ENCODE peak calls at places on chromosomes 16 and 17, in seven cellular contexts. A is cardiac muscle cell; E is tibial nerve; M is CD8-positive, alpha-beta T cell; I is body of pancreas; D is fibroblast of lung; N is adrenal gland. R is an unnamed sample.

GRCh38 chr16:50533317-50533716 is 14.9 kb upstream of the NKD1 start:
- DNase-seq in D (no peak), M (no peak), I (no peak), E (no peak), A (no peak), N (no peak), R (no peak)

GRCh38 chr16:965487-965886 is 5.3 kb downstream of the LMF1 start:
- DNase-seq in N (no peak), M (no peak), A (no peak), E (no peak), D (no peak), I (no peak), R (no peak)

GRCh38 chr17:76872221-76872873 is 4.1 kb downstream of the MGAT5B start:
- DNase-seq in A (peak), E (no peak), D (peak), N (no peak), M (no peak), I (no peak), R (peak)

GRCh38 chr16:3642397-3643094 is 11.9 kb upstream of the DNASE1 start:
- DNase-seq in M (no peak), D (no peak), A (peak), E (no peak), N (peak), I (peak), R (no peak)

GRCh38 chr17:78933959-78934568 is 8.9 kb upstream of the TIMP2 start:
- DNase-seq in I (peak), E (peak), M (no peak), N (peak), D (peak), A (peak), R (peak)

GRCh38 chr16:75593825-75594820 is 27.9 kb downstream of the GABARAPL2 start:
- DNase-seq in E (no peak), I (no peak), A (peak), N (peak), D (peak), M (no peak), R (no peak)

GRCh38 chr16:89026121-89026612 is 49.2 kb upstream of the CBFA2T3 start:
- DNase-seq in I (no peak), M (peak), N (no peak), A (no peak), D (peak), E (no peak), R (no peak)

GRCh38 chr16:89115216-89115949 is 21.7 kb downstream of the ACSF3 start:
- DNase-seq in I (peak), N (peak), A (peak), M (peak), E (peak), D (no peak), R (no peak)

GRCh38 chr16:29926675-29927522 is 873 bp upstream of the KCTD13 start:
- DNase-seq in A (no peak), N (peak), M (no peak), I (peak), D (peak), E (no peak), R (no peak)

GRCh38 chr17:31308372-31308905 is 5.4 kb downstream of the EVI2B start:
- DNase-seq in A (no peak), N (no peak), D (no peak), M (no peak), E (no peak), I (no peak), R (no peak)

GRCh38 chr17:48809182-48809581 is 7.8 kb downstream of the TTLL6 start:
- DNase-seq in N (no peak), I (peak), D (no peak), A (no peak), M (no peak), E (no peak), R (no peak)

GRCh38 chr17:38917259-38917658 is 8.2 kb upstream of the LASP1NB start:
- DNase-seq in A (no peak), I (no peak), D (no peak), M (no peak), E (no peak), N (no peak), R (no peak)
- H3K27ac ChIP-seq in A (peak), I (no peak), D (no peak), M (no peak), E (no peak), N (no peak), R (no peak)

GRCh38 chr16:20889625-20890275 is 10.4 kb downstream of the DCUN1D3 start:
- DNase-seq in M (no peak), E (no peak), D (no peak), I (no peak), A (no peak), N (no peak), R (no peak)
- H3K4me3 ChIP-seq in M (no peak), E (no peak), D (no peak), I (no peak), A (no peak), N (no peak), R (no peak)

GRCh38 chr16:73142995-73143394 is 95.1 kb upstream of the ZFHX3 start:
- DNase-seq in I (no peak), M (no peak), E (no peak), A (no peak), D (no peak), N (no peak), R (no peak)
- TF ChIP-seq CTCF in I (no peak), M (no peak), E (no peak), A (no peak), D (no peak), N (no peak), R (no peak)

GRCh38 chr17:3693829-3694231 is 2.1 kb downstream of the P2RX5 start:
- DNase-seq in N (no peak), M (peak), A (no peak), I (no peak), D (no peak), E (no peak), R (no peak)
- H3K27ac ChIP-seq in N (no peak), M (no peak), A (no peak), I (no peak), D (no peak), E (no peak), R (no peak)

DNA sequence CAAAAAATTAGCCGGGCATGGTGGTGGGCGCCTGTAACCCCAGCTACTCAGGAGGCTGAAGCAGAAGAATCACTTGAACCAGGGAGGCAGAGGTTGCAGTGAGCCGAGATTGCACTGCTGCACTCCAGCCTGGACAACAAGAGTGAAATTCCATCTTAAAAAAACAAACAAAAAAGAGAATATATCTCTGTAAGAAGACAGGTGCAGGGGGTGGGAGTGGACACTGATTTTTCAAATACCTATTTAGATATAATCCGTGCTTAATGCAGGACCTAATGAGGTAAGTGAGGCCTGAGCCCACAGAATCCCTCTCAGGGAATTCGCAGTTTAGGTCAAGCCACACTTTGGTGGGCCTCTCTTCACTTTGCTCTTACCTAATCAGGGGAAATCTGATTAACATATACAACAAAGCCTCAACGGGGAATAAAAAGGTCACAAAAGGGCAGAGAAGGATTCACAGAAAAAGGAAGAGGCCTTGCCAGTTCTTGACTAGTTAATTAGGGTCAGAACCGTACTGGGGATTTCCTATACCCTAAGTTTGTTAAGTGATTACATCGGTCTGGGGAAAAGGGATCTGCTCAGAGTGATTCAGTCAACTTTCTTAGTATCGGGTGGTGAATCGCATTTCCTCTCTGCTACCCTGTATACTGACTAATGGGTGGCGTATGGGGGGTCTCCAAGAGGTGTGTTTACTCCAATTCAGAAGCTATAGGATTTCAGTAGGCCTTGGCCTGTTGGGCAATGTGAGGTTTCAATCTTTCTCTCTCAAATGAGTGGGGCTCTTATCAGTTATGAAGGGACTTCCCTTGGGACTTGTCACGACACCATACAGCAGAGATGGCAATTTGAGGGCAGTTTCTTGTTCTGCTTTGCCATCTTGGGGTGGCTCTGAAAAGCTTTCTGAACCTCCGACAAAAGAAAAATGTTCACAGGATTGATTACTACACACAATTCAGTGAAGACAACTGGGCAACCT is 1.9 kb upstream of the NFAT5 start:
- DNase-seq in N (no peak), M (peak), E (no peak), I (no peak), D (peak), A (peak), R (no peak)
- H3K4me3 ChIP-seq in N (no peak), M (peak), E (no peak), I (no peak), D (peak), A (no peak), R (no peak)

GRCh38 chr16:21083729-21084268 is 66.8 kb downstream of the DNAH3 start:
- DNase-seq in D (peak), I (peak), A (peak), E (peak), N (peak), M (peak), R (no peak)
- TF ChIP-seq CTCF in D (peak), I (peak), A (peak), E (peak), N (peak), M (peak), R (peak)

GRCh38 chr16:67781548-67781921 is 24.8 kb downstream of the RANBP10 start:
- DNase-seq in M (no peak), A (no peak), N (no peak), D (no peak), I (no peak), E (no peak), R (no peak)
- H3K27ac ChIP-seq in M (peak), A (no peak), N (no peak), D (no peak), I (no peak), E (no peak), R (no peak)

DNA sequence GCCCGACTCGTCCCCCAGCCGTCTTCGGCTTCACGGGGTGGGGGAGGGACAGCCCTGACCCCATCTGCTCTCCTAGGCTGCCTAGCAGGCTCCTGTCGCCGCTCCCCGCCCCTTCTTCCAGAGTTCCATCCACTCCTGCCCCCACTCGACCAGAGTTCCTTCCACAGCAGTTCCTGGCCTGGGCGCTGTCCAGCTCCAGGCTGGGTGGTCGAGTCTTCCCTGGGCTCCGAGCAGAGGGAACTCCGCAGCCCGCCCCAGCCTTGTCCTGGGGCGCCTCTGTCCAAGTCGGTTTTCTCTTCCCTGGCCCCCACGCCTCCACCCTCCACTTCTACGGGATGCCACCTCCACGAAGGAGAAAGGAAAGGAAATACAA is 1.4 kb downstream of the PYY start:
- DNase-seq in D (no peak), M (no peak), N (no peak), E (no peak), A (peak), I (no peak), R (no peak)
- H3K4me3 ChIP-seq in D (no peak), M (no peak), N (no peak), E (no peak), A (peak), I (no peak), R (no peak)

R was measured in AG04450.